ENCODE peak calls at places on chromosomes 1 and 21, in four cellular contexts. Y, Z, D and G are unnamed samples. For H3K4me1, the result is how much of the 10 kb centered on the place peaks cover.

GRCh38 chr1:36100376-36100775 is 11.7 kb downstream of the ADPRS start:
- DNase-seq in D (no peak), Y (no peak), Z (no peak), G (no peak)

GRCh38 chr1:115064461-115064860 is 24.8 kb downstream of the TSPAN2 start:
- DNase-seq in Y (no peak), D (no peak), Z (no peak), G (no peak)

GRCh38 chr1:154342836-154343472 is 17.6 kb downstream of the ATP8B2 start:
- DNase-seq in Y (no peak), Z (no peak), D (no peak), G (peak)

GRCh38 chr1:60470231-60470630 is 396.7 kb upstream of the C1orf87 start:
- DNase-seq in Y (no peak), D (no peak), Z (no peak), G (no peak)

GRCh38 chr1:35737111-35737510 is 18.4 kb upstream of the C1orf216 start:
- DNase-seq in Y (no peak), Z (no peak), D (no peak), G (no peak)

GRCh38 chr1:198212675-198213074 is 55.9 kb downstream of the NEK7 start:
- DNase-seq in Z (no peak), Y (no peak), D (no peak), G (no peak)

GRCh38 chr1:245197911-245198379 is 43.2 kb downstream of the KIF26B start:
- DNase-seq in Y (no peak), D (no peak), Z (no peak), G (no peak)

GRCh38 chr1:97870574-97870973 is 50.3 kb downstream of the DPYD start:
- DNase-seq in Z (no peak), Y (no peak), D (no peak), G (no peak)

GRCh38 chr21:42193131-42193671 is 25.7 kb upstream of the ABCG1 start:
- DNase-seq in Z (no peak), D (no peak), Y (peak), G (no peak)

GRCh38 chr1:67339623-67340343 is 32.1 kb downstream of the IL12RB2 start:
- DNase-seq in Y (no peak), D (no peak), Z (no peak), G (no peak)

GRCh38 chr1:45870500-45870899 is 67.1 kb downstream of the MAST2 start:
- DNase-seq in Z (no peak), D (no peak), Y (no peak), G (no peak)

GRCh38 chr1:154787171-154787570 is 82.9 kb downstream of the KCNN3 start:
- DNase-seq in D (no peak), Y (no peak), Z (no peak), G (no peak)

GRCh38 chr1:18954270-18955071 is 2.0 kb downstream of the IFFO2 start:
- DNase-seq in D (no peak), Z (no peak), Y (no peak), G (no peak)

GRCh38 chr1:27366113-27366410 is 699 bp downstream of the MAP3K6 start:
- DNase-seq in D (peak), Y (peak), Z (peak), G (peak)

GRCh38 chr1:28194326-28195035 is 18.0 kb upstream of the PTAFR start:
- DNase-seq in D (no peak), Z (no peak), Y (no peak), G (no peak)

GRCh38 chr1:84907095-84907827 is 14.3 kb upstream of the LPAR3 start:
- DNase-seq in Z (no peak), D (no peak), Y (no peak), G (no peak)

GRCh38 chr1:212161231-212161781 is 123.9 kb upstream of the PPP2R5A start:
- DNase-seq in Z (no peak), Y (no peak), D (no peak), G (no peak)

GRCh38 chr1:52534928-52535764 is 17.7 kb downstream of the TUT4 start:
- DNase-seq in D (no peak), Y (no peak), Z (no peak), G (no peak)

GRCh38 chr1:181397841-181398240 is 85.5 kb upstream of the CACNA1E start:
- DNase-seq in Y (no peak), Z (no peak), D (no peak), G (no peak)

GRCh38 chr21:35529141-35529863 is 480.2 kb upstream of the RUNX1 start:
- DNase-seq in Y (no peak), Z (no peak), D (no peak), G (no peak)

GRCh38 chr1:183872406-183872805 is 67.5 kb downstream of the RGL1 start:
- DNase-seq in D (no peak), Y (no peak), Z (no peak), G (no peak)

GRCh38 chr1:200976634-200977033 is 46.9 kb downstream of the KIF21B start:
- DNase-seq in Y (no peak), Z (no peak), D (no peak), G (no peak)

GRCh38 chr1:234997201-234998173 is 131.2 kb downstream of the TOMM20 start:
- DNase-seq in Y (peak), Z (peak), D (no peak), G (peak)

GRCh38 chr1:153611356-153611755 is 1.6 kb downstream of the S100A16 start:
- DNase-seq in Z (no peak), Y (no peak), D (no peak), G (no peak)

GRCh38 chr1:246613131-246613758 is 47.0 kb downstream of the CNST start:
- DNase-seq in Y (no peak), D (no peak), Z (no peak), G (no peak)

GRCh38 chr1:246609632-246610031 is 43.4 kb downstream of the CNST start:
- DNase-seq in D (no peak), Y (no peak), Z (no peak), G (no peak)

GRCh38 chr1:246608616-246609376 is 42.5 kb downstream of the CNST start:
- DNase-seq in D (peak), Z (peak), Y (peak), G (peak)

GRCh38 chr1:246602194-246602593 is 35.9 kb downstream of the CNST start:
- DNase-seq in Y (no peak), Z (no peak), D (no peak), G (no peak)

DNA sequence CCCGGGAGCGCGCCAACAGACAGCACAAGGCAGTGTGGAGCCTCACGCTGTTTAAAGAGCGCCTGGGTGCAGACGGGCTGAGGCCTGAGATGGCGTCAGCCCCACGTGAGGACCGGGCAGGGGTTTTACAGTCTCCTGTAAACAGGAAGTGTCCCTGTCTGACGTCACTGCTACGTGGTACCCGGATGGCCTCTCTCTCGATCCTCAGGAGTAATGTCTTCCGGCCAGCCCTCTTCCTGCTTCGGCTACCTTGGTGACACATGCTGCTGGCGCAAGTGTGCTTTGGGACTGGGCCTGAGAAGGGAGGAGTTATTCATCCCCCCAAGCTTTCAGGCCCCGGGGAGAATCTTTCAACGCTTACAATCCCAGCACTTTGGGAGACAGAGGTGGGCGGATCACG is 41.2 kb downstream of the CNST start:
- DNase-seq in D (no peak), Y (no peak), Z (no peak), G (no peak)
- H3K4me1 ChIP-seq in D (under half), Y (under half), Z (under half), G (under half)

DNA sequence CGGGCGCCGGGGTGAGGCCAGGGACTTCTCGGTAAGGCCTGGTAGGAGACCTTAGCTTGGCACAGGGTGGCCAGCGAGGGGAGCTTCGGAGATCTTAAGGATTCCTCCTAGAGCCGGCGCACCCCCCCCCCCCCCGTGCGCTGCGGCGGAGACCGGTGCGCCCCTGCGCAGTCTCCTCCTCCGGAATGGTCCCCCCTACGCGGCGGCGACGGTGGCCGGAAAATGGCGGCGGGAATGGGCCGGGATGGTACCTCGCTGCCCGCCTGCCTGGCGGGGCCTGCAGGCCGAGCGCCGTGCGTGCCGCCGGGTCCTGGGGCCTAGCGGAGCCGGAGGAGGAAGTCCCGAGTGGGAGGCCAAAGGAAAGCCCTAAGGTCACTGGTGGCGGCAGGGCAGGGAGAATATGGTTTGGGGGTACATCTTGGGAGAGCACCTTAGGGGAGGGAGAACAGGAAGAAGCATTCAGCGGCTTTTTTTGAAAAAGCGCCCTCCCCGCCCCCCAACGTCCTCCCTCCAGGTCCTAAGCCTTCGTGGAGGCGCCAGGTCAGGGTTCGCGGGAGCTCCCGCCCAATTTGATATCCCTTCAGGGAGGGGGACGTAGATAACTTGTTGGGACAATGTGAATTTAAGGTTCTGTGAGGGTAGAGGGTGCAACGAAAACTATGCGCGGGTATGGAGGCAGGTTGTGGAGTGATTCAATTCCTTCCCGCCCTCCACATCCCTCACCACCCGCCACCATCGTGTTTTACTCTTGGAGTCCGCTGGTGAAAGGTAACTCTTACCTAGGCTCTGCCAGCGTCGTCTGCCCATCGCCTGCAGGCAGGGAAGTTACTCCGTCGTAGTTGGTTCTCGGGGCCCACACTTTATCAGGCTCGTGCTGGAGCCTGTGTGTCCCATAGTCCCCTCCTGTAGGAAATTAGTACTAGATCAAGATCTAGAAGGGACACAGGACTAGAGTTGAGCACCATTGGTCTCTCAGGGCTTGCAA is 552 bp downstream of the SRRM1 start:
- DNase-seq in D (no peak), Z (peak), Y (no peak), G (peak)
- H3K4me1 ChIP-seq in D (under half), Z (under half), Y (under half), G (under half)

GRCh38 chr1:64514197-64514765 is 44.4 kb downstream of the CACHD1 start:
- DNase-seq in D (no peak), Z (no peak), Y (no peak), G (no peak)
- H3K4me1 ChIP-seq in D (under half), Z (half or more), Y (under half), G (under half)

DNA sequence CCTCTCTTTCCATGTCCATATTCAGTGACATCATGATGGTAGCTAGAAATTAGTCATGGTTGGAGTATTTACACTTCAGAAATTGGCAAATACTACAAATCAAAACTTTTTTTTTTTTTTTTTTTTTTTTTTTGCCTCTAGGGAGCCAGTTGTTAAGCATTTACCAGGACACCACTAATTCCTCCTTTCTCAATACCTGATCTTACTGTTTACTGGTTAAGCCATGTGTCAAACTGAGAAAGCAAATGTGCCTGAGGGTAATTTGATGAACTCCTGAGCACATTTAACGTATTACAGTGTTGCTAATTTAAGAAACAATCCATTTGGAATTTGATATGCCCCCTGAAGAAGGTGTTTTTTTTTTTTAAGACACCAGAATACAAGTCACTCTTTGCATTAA is 94.4 kb downstream of the DNM3 start:
- DNase-seq in Z (no peak), Y (no peak), D (no peak), G (no peak)
- H3K4me1 ChIP-seq in Z (under half), Y (under half), D (under half), G (under half)

DNA sequence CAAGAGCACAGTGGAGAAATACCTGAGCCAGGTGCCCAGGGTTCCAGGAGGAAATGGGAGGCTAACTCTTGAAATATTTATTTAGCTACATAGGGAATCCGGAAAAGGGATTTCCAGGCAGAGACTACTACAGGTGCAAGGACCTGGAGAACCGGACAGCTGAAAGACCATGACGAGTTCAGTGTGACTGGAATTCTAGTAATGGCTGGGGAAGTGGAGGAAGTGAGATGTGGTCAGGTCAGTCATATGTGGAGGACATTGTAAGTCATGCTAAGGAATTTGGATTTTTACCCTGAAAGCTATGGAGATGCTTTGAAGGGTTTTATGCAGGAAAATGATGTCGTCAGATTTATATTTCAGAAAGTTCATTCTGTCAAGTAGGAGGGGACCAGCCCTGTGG is 1.8 kb downstream of the CAP1 start:
- DNase-seq in Y (no peak), D (no peak), Z (no peak), G (no peak)
- H3K4me1 ChIP-seq in Y (half or more), D (under half), Z (half or more), G (half or more)